ENCODE peak calls at places on chromosomes 6 and 20, in five cellular contexts. W is right lobe of liver, V is ovary, O is breast epithelium, C is cardiac fibroblast. S is an unnamed sample.

GRCh38 chr20:45229264-45230056 is 8.3 kb downstream of the SEMG2 start:
- DNase-seq in W (peak), V (no peak), O (no peak), C (peak), S (no peak)

GRCh38 chr6:3390698-3391097 is 66.2 kb downstream of the SLC22A23 start:
- DNase-seq in W (peak), V (no peak), O (peak), C (peak), S (no peak)

GRCh38 chr20:50415031-50415515 is 95.1 kb upstream of the PTPN1 start:
- DNase-seq in W (no peak), V (no peak), O (peak), C (no peak), S (no peak)

GRCh38 chr6:79385893-79386292 is 151.3 kb downstream of the LCA5 start:
- DNase-seq in W (no peak), V (no peak), O (no peak), C (peak), S (no peak)

GRCh38 chr6:76708641-76709331 is 636.3 kb upstream of the IMPG1 start:
- DNase-seq in W (no peak), V (no peak), O (no peak), C (no peak), S (no peak)

GRCh38 chr20:33301192-33301930 is 18.3 kb downstream of the BPIFB1 start:
- DNase-seq in W (no peak), V (no peak), O (no peak), C (no peak), S (no peak)

GRCh38 chr20:19828233-19828632 is 70.2 kb downstream of the RIN2 start:
- DNase-seq in W (no peak), V (no peak), O (no peak), C (peak), S (no peak)

GRCh38 chr6:53492860-53493634 is 51.9 kb downstream of the GCLC start:
- DNase-seq in W (peak), V (no peak), O (no peak), C (peak), S (no peak)

GRCh38 chr20:39070484-39071231 is 108.5 kb downstream of the DHX35 start:
- DNase-seq in W (no peak), V (no peak), O (no peak), C (peak), S (no peak)

GRCh38 chr6:129647044-129647443 is 62.9 kb downstream of the ARHGAP18 start:
- DNase-seq in W (no peak), V (no peak), O (no peak), C (no peak), S (no peak)

DNA sequence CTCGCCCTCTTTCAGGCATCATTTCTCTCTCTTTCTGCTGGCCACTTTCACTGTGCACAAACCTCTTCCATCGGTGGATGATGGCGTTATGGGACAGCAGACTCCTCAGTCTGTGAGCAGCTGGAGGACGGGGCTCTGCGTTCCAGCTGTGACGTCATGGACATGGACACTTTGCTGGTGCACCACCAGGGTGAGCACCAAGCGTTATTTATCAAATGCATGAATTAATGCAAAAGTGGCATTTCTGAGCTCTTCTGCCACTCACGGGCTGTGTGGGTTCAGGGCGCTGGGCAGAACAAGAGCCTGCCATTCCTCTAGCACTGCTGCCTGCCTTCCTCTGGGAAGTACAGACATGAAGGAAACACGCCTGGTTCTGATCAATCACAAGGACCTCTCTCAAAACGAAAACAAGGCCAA is 82.9 kb upstream of the MPC1 start:
- DNase-seq in W (no peak), V (no peak), O (no peak), C (peak), S (no peak)
- TF ChIP-seq CTCF in W (no peak), V (no peak), O (no peak), C (peak), S (peak)

DNA sequence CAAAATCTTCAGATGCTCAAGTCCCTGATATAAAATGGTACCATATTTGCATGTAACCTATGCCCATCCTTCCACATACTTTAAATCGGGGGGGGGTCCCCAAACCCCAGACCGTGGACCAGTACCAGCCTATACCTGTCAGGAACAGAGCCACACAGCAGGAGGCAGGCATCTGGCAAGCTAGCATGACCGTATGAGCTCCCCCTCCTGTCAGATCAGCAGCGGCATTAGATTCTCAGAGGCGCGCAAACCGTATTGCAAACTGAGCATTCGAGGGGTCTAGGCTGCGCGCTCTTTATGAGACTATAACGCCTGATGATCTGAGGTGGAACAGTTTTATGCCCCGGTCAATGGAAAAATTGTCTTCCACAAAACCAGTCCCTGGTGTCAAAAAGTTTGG is 30.7 kb downstream of the FGD2 start:
- DNase-seq in W (no peak), V (no peak), O (no peak), C (no peak), S (no peak)
- TF ChIP-seq CTCF in W (no peak), V (no peak), O (no peak), C (no peak), S (no peak)

DNA sequence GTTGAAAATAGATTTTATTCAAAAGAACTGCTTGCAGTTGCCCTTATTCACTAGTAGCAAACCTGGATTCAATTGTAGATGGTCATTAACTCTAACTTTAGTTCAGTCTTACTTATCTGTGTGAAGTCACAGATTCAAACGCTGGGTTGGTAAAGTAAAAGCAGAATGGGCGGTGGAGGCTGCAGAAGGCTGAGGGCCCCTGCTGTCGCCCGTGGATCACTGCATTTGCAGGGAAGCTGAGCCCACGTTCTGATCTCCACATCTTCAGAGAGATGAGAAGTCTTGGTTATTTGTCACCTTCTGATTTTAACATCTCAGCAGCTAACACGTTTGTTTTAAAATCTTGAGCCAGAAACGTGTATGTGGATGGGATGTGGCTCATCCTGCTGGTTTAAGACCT is 75.1 kb downstream of the SNX9 start:
- DNase-seq in W (no peak), V (no peak), O (no peak), C (no peak), S (no peak)
- TF ChIP-seq CTCF in W (no peak), V (no peak), O (no peak), C (peak), S (peak)

GRCh38 chr6:109896333-109896732 is 81.8 kb upstream of the GPR6 start:
- DNase-seq in W (no peak), V (no peak), O (no peak), C (peak), S (no peak)

GRCh38 chr6:109894181-109894580 is 83.9 kb upstream of the GPR6 start:
- DNase-seq in W (no peak), V (no peak), O (no peak), C (no peak), S (no peak)

GRCh38 chr6:109893606-109894005 is 84.5 kb upstream of the GPR6 start:
- DNase-seq in W (no peak), V (no peak), O (no peak), C (no peak), S (no peak)

GRCh38 chr6:109891924-109892323 is 86.2 kb upstream of the GPR6 start:
- DNase-seq in W (no peak), V (no peak), O (no peak), C (no peak), S (no peak)

DNA sequence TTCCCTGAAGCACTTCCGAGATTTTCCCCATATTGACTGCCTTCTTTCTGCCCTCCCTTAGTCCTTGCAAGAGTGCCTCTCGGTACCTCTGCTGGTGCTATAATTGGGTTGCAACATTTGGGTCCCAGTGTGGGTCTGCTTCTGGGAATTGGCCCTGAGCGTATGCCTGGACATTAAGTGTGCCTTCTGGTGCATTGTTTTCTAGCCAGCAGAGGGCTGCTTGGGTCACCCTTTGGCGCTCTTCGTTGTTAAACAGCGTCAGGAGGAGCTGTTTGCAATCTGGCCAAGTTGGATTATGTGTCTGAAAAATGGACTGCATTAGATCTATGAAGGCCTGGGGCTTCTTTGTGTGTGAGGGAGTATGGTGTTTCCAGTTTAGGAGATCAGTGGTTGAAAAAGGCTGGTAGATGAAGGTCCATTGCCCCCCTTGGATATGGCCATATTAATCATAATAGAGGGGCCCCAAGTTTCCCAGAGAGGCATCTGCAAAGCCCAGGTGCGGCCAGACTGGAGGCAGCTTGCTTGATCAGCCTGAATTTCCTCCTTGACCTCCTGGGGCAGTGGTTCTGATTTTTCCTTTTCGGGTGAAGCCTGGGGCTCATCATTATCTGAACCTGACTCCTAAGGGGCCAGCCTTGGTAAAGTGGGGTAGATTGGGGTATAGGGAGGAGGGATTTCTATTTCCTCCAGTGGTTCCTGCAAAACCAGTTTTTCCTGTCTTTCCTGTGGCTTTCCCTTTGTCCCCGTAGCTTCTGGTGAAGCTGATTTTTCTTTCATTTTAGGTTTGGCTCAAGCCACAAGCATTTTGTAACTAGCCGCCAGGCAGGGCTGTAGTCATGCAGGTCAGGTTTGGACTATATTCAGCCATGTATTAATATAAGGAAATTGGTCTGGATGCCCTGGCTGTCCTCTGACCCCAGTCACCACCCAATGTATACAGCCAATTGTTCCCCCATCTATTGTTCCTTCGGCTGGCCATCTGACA is 85.4 kb upstream of the GPR6 start:
- DNase-seq in W (no peak), V (no peak), O (peak), C (no peak), S (no peak)
- TF ChIP-seq CTCF in W (no peak), V (no peak), O (no peak), C (no peak), S (no peak)

GRCh38 chr20:47532002-47532401 is 30.3 kb downstream of the NCOA3 start:
- DNase-seq in W (no peak), V (no peak), O (no peak), C (no peak), S (no peak)

GRCh38 chr20:47535994-47536393 is 34.3 kb downstream of the NCOA3 start:
- DNase-seq in W (no peak), V (no peak), O (no peak), C (no peak), S (no peak)

GRCh38 chr20:47534405-47534804 is 32.7 kb downstream of the NCOA3 start:
- DNase-seq in W (no peak), V (no peak), O (no peak), C (no peak), S (no peak)

GRCh38 chr20:47533518-47534062 is 31.9 kb downstream of the NCOA3 start:
- DNase-seq in W (no peak), V (no peak), O (no peak), C (no peak), S (no peak)

DNA sequence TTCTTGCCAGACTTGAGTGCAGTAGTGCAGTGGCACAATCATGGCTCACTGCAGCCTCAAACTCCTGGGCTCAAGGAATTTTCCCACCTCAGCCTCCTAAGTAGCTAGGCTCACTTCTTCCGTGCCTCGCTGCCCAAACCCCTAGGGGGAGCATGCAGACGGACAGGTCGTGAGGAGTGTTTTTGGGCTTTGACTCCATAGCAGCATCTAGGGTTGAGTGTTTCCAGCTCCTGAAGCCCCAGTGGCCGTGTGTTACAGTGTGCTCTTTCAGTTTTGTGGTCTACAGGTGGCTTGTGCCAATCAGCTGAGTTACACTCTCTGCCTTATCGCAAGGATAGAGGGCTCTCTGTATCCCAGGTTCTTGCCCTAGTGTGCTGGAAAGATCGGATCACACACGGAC is 33.4 kb downstream of the NCOA3 start:
- DNase-seq in W (no peak), V (no peak), O (no peak), C (no peak), S (no peak)
- TF ChIP-seq CTCF in W (no peak), V (no peak), O (no peak), C (no peak), S (peak)